ENCODE peak calls at places on chromosomes 5 and 9, in ten cellular contexts. One of them, this sample, is unnamed.

GRCh38 chr9:125682340-125682739 is 24.7 kb downstream of the MAPKAP1 start:
- DNase-seq in heart right ventricle: no peak
- DNase-seq in dorsolateral prefrontal cortex: no peak
- DNase-seq in colonic mucosa: no peak
- DNase-seq in SK-N-SH: no peak
- DNase-seq in PC-3: no peak
- DNase-seq in mammary epithelial cell: no peak
- DNase-seq in OCI-LY7: no peak
- DNase-seq in adrenal gland: no peak
- DNase-seq in fibroblast of lung: no peak
- DNase-seq in this sample: no peak

GRCh38 chr5:103862398-103862797 is 299.8 kb upstream of the NUDT12 start:
- DNase-seq in heart right ventricle: no peak
- DNase-seq in dorsolateral prefrontal cortex: no peak
- DNase-seq in colonic mucosa: no peak
- DNase-seq in SK-N-SH: no peak
- DNase-seq in PC-3: no peak
- DNase-seq in mammary epithelial cell: no peak
- DNase-seq in OCI-LY7: no peak
- DNase-seq in adrenal gland: no peak
- DNase-seq in fibroblast of lung: peak
- DNase-seq in this sample: no peak

GRCh38 chr9:128055222-128056040 is 11.7 kb downstream of the NAIF1 start:
- DNase-seq in heart right ventricle: no peak
- DNase-seq in dorsolateral prefrontal cortex: no peak
- DNase-seq in colonic mucosa: no peak
- DNase-seq in SK-N-SH: no peak
- DNase-seq in PC-3: no peak
- DNase-seq in mammary epithelial cell: no peak
- DNase-seq in OCI-LY7: no peak
- DNase-seq in adrenal gland: peak
- DNase-seq in fibroblast of lung: no peak
- DNase-seq in this sample: no peak

GRCh38 chr5:102713682-102714231 is 41.3 kb upstream of the PAM start:
- DNase-seq in heart right ventricle: no peak
- DNase-seq in dorsolateral prefrontal cortex: no peak
- DNase-seq in colonic mucosa: no peak
- DNase-seq in SK-N-SH: no peak
- DNase-seq in PC-3: no peak
- DNase-seq in mammary epithelial cell: no peak
- DNase-seq in OCI-LY7: no peak
- DNase-seq in adrenal gland: no peak
- DNase-seq in fibroblast of lung: no peak
- DNase-seq in this sample: no peak

GRCh38 chr5:74282495-74282894 is 358.0 kb downstream of the ENC1 start:
- DNase-seq in heart right ventricle: no peak
- DNase-seq in dorsolateral prefrontal cortex: no peak
- DNase-seq in colonic mucosa: no peak
- DNase-seq in SK-N-SH: no peak
- DNase-seq in PC-3: no peak
- DNase-seq in mammary epithelial cell: no peak
- DNase-seq in OCI-LY7: no peak
- DNase-seq in adrenal gland: no peak
- DNase-seq in fibroblast of lung: no peak
- DNase-seq in this sample: no peak

GRCh38 chr5:91219803-91220371 is 163.2 kb downstream of the ARRDC3 start:
- DNase-seq in heart right ventricle: no peak
- DNase-seq in dorsolateral prefrontal cortex: no peak
- DNase-seq in colonic mucosa: no peak
- DNase-seq in SK-N-SH: peak
- DNase-seq in PC-3: peak
- DNase-seq in mammary epithelial cell: no peak
- DNase-seq in OCI-LY7: peak
- DNase-seq in adrenal gland: peak
- DNase-seq in fibroblast of lung: no peak
- DNase-seq in this sample: no peak

GRCh38 chr5:95631991-95632675 is 12.2 kb downstream of the GPR150 start:
- DNase-seq in heart right ventricle: no peak
- DNase-seq in dorsolateral prefrontal cortex: no peak
- DNase-seq in colonic mucosa: no peak
- DNase-seq in SK-N-SH: no peak
- DNase-seq in PC-3: peak
- DNase-seq in mammary epithelial cell: peak
- DNase-seq in OCI-LY7: peak
- DNase-seq in adrenal gland: peak
- DNase-seq in fibroblast of lung: peak
- DNase-seq in this sample: no peak

GRCh38 chr9:132372177-132373095 is 17.6 kb upstream of the SETX start:
- DNase-seq in heart right ventricle: peak
- DNase-seq in dorsolateral prefrontal cortex: no peak
- DNase-seq in colonic mucosa: peak
- DNase-seq in SK-N-SH: peak
- DNase-seq in PC-3: peak
- DNase-seq in mammary epithelial cell: peak
- DNase-seq in OCI-LY7: peak
- DNase-seq in adrenal gland: peak
- DNase-seq in fibroblast of lung: no peak
- DNase-seq in this sample: peak

GRCh38 chr9:33162721-33163311 is 4.3 kb downstream of the B4GALT1 start:
- DNase-seq in heart right ventricle: no peak
- DNase-seq in dorsolateral prefrontal cortex: no peak
- DNase-seq in colonic mucosa: peak
- DNase-seq in SK-N-SH: no peak
- DNase-seq in PC-3: peak
- DNase-seq in mammary epithelial cell: peak
- DNase-seq in OCI-LY7: no peak
- DNase-seq in adrenal gland: peak
- DNase-seq in fibroblast of lung: peak
- DNase-seq in this sample: no peak

GRCh38 chr9:110283736-110284135 is 27.4 kb upstream of the TXN start:
- DNase-seq in heart right ventricle: no peak
- DNase-seq in dorsolateral prefrontal cortex: no peak
- DNase-seq in colonic mucosa: no peak
- DNase-seq in SK-N-SH: no peak
- DNase-seq in PC-3: peak
- DNase-seq in mammary epithelial cell: peak
- DNase-seq in OCI-LY7: no peak
- DNase-seq in adrenal gland: no peak
- DNase-seq in fibroblast of lung: peak
- DNase-seq in this sample: no peak

GRCh38 chr9:80994892-80995291 is 694.5 kb downstream of the TLE1 start:
- DNase-seq in heart right ventricle: no peak
- DNase-seq in dorsolateral prefrontal cortex: no peak
- DNase-seq in colonic mucosa: no peak
- DNase-seq in SK-N-SH: no peak
- DNase-seq in PC-3: peak
- DNase-seq in mammary epithelial cell: peak
- DNase-seq in OCI-LY7: no peak
- DNase-seq in adrenal gland: no peak
- DNase-seq in fibroblast of lung: peak
- DNase-seq in this sample: no peak

GRCh38 chr5:149060325-149060724 is 2.5 kb downstream of the SH3TC2 start:
- DNase-seq in heart right ventricle: peak
- DNase-seq in dorsolateral prefrontal cortex: no peak
- DNase-seq in colonic mucosa: peak
- DNase-seq in SK-N-SH: peak
- DNase-seq in PC-3: peak
- DNase-seq in mammary epithelial cell: peak
- DNase-seq in OCI-LY7: no peak
- DNase-seq in adrenal gland: peak
- DNase-seq in fibroblast of lung: no peak
- DNase-seq in this sample: no peak

GRCh38 chr5:149063017-149063687 is at the start of gene SH3TC2:
- DNase-seq in heart right ventricle: peak
- DNase-seq in dorsolateral prefrontal cortex: peak
- DNase-seq in colonic mucosa: peak
- DNase-seq in SK-N-SH: no peak
- DNase-seq in PC-3: peak
- DNase-seq in mammary epithelial cell: peak
- DNase-seq in OCI-LY7: no peak
- DNase-seq in adrenal gland: no peak
- DNase-seq in fibroblast of lung: peak
- DNase-seq in this sample: peak

GRCh38 chr5:149063901-149064478 is 1.1 kb upstream of the SH3TC2 start:
- DNase-seq in heart right ventricle: no peak
- DNase-seq in dorsolateral prefrontal cortex: no peak
- DNase-seq in colonic mucosa: no peak
- DNase-seq in SK-N-SH: no peak
- DNase-seq in PC-3: peak
- DNase-seq in mammary epithelial cell: peak
- DNase-seq in OCI-LY7: no peak
- DNase-seq in adrenal gland: no peak
- DNase-seq in fibroblast of lung: no peak
- DNase-seq in this sample: no peak

GRCh38 chr5:149062371-149063016 is 368 bp downstream of the SH3TC2 start:
- DNase-seq in heart right ventricle: peak
- DNase-seq in dorsolateral prefrontal cortex: no peak
- DNase-seq in colonic mucosa: peak
- DNase-seq in SK-N-SH: no peak
- DNase-seq in PC-3: peak
- DNase-seq in mammary epithelial cell: peak
- DNase-seq in OCI-LY7: no peak
- DNase-seq in adrenal gland: peak
- DNase-seq in fibroblast of lung: peak
- DNase-seq in this sample: no peak

DNA sequence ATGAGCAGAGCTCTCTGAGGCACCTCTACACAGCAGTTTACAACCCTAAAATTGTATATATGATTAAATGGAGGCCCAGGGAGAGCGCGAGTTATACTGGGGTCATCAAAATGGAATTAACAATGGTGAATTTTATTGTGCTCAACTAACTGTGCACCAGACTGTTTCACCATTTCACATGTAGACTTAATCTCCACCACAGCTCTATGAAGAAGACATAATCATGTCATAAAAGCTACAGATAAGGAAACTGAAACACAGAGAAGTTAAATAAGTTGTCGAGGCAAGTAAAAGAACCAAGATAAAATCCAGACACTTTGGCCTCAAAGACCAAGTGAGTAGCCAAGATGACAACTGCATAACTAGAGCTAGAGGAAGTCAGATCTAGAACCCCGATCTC is 1.5 kb downstream of the SH3TC2 start:
- DNase-seq in heart right ventricle: no peak
- DNase-seq in dorsolateral prefrontal cortex: no peak
- DNase-seq in colonic mucosa: no peak
- DNase-seq in SK-N-SH: no peak
- DNase-seq in PC-3: no peak
- DNase-seq in mammary epithelial cell: no peak
- DNase-seq in OCI-LY7: no peak
- DNase-seq in adrenal gland: no peak
- DNase-seq in fibroblast of lung: no peak
- DNase-seq in this sample: no peak
- H3K27ac ChIP-seq in heart right ventricle: peak
- H3K27ac ChIP-seq in dorsolateral prefrontal cortex: peak
- H3K27ac ChIP-seq in colonic mucosa: peak
- H3K27ac ChIP-seq in SK-N-SH: peak
- H3K27ac ChIP-seq in PC-3: peak
- H3K27ac ChIP-seq in mammary epithelial cell: peak
- H3K27ac ChIP-seq in OCI-LY7: no peak
- H3K27ac ChIP-seq in adrenal gland: no peak
- H3K27ac ChIP-seq in fibroblast of lung: no peak
- H3K27ac ChIP-seq in this sample: no peak

DNA sequence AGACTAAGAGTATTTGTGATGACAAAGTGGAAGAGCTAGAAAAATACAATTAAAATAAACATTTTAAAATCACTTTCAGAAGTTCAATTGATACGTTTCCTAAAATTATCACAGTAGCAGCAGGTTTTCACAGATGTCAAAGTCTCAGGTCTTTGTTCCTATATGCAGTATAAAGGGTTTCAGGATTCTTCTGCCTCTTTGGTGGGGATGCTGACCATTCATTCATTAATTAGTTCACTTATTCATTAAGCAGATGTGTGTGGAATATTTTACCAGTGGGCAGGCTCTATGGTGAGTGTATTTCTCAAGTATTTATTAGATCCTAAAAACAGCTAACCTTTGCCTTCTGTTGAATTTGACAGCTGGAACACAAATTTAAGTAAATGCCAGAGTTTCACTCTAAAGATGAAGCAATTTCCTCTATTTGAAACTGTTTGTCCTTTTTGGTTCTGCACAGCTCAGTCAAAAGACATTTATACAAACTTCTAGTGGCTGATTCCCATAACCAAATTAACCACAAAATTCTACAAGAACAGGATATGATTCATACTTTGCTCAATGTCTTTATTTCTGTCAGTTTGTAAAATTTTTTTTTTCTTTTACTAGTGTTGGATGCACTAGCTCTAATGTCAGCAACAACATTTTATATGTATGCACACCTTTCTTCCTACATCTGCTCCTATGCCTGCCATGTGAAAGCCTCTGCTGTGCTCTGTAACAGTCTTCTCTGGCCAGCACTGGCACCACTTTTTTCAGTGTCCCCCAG is 75.9 kb upstream of the PRR16 start:
- DNase-seq in heart right ventricle: no peak
- DNase-seq in dorsolateral prefrontal cortex: no peak
- DNase-seq in colonic mucosa: no peak
- DNase-seq in SK-N-SH: no peak
- DNase-seq in PC-3: peak
- DNase-seq in mammary epithelial cell: peak
- DNase-seq in OCI-LY7: no peak
- DNase-seq in adrenal gland: no peak
- DNase-seq in fibroblast of lung: peak
- DNase-seq in this sample: no peak
- H3K27ac ChIP-seq in heart right ventricle: peak
- H3K27ac ChIP-seq in dorsolateral prefrontal cortex: no peak
- H3K27ac ChIP-seq in colonic mucosa: no peak
- H3K27ac ChIP-seq in SK-N-SH: peak
- H3K27ac ChIP-seq in PC-3: peak
- H3K27ac ChIP-seq in mammary epithelial cell: peak
- H3K27ac ChIP-seq in OCI-LY7: no peak
- H3K27ac ChIP-seq in adrenal gland: no peak
- H3K27ac ChIP-seq in fibroblast of lung: peak
- H3K27ac ChIP-seq in this sample: peak

GRCh38 chr9:97740848-97741821 is 44.0 kb upstream of the XPA start:
- DNase-seq in heart right ventricle: peak
- DNase-seq in dorsolateral prefrontal cortex: no peak
- DNase-seq in colonic mucosa: peak
- DNase-seq in SK-N-SH: peak
- DNase-seq in PC-3: no peak
- DNase-seq in mammary epithelial cell: peak
- DNase-seq in OCI-LY7: no peak
- DNase-seq in adrenal gland: peak
- DNase-seq in fibroblast of lung: peak
- DNase-seq in this sample: no peak
- H3K27ac ChIP-seq in heart right ventricle: peak
- H3K27ac ChIP-seq in dorsolateral prefrontal cortex: no peak
- H3K27ac ChIP-seq in colonic mucosa: no peak
- H3K27ac ChIP-seq in SK-N-SH: no peak
- H3K27ac ChIP-seq in PC-3: no peak
- H3K27ac ChIP-seq in mammary epithelial cell: no peak
- H3K27ac ChIP-seq in OCI-LY7: no peak
- H3K27ac ChIP-seq in adrenal gland: no peak
- H3K27ac ChIP-seq in fibroblast of lung: no peak
- H3K27ac ChIP-seq in this sample: no peak

DNA sequence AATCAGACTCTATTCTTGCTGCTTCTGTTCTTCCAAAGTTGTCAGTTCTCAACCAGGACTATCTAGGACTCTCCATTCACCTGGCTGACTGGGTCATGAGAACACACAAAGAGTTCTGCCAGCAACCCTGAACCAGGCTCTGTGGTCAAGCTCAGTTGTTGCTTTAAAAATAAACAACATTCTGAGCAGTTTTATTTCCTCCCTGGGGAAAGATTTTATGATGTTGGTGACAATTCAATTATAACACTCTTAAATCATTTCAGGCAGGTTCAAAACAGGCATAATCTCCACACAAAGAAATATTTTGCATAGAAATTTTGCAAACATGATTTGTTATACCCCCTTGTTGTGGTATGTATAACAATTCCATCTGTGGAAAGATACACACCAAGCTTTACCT is 36.0 kb downstream of the FTMT start:
- DNase-seq in heart right ventricle: no peak
- DNase-seq in dorsolateral prefrontal cortex: no peak
- DNase-seq in colonic mucosa: no peak
- DNase-seq in SK-N-SH: no peak
- DNase-seq in PC-3: no peak
- DNase-seq in mammary epithelial cell: no peak
- DNase-seq in OCI-LY7: no peak
- DNase-seq in adrenal gland: no peak
- DNase-seq in fibroblast of lung: no peak
- DNase-seq in this sample: no peak
- H3K27ac ChIP-seq in heart right ventricle: no peak
- H3K27ac ChIP-seq in dorsolateral prefrontal cortex: no peak
- H3K27ac ChIP-seq in colonic mucosa: no peak
- H3K27ac ChIP-seq in SK-N-SH: no peak
- H3K27ac ChIP-seq in PC-3: no peak
- H3K27ac ChIP-seq in mammary epithelial cell: no peak
- H3K27ac ChIP-seq in OCI-LY7: no peak
- H3K27ac ChIP-seq in adrenal gland: no peak
- H3K27ac ChIP-seq in fibroblast of lung: no peak
- H3K27ac ChIP-seq in this sample: no peak